ENCODE peak calls at places on chromosomes 13 and 19, in six cellular contexts. V is PC-3, D is ovary, A is endothelial cell of umbilical vein, U is BJ, C is thoracic aorta. E is an unnamed sample.

GRCh38 chr19:39617745-39618144 is 15.4 kb downstream of the LGALS13 start:
- DNase-seq in U (no peak), A (no peak), C (no peak), V (no peak), D (no peak), E (no peak)

GRCh38 chr19:18221815-18222725 is 4.2 kb downstream of the PDE4C start:
- DNase-seq in C (no peak), A (no peak), V (no peak), U (no peak), D (no peak), E (no peak)

GRCh38 chr13:36297259-36297599 is 385 bp downstream of the CCDC169 start:
- DNase-seq in A (no peak), D (peak; percentile 20), V (peak; percentile 15), U (no peak), C (no peak), E (no peak)

GRCh38 chr13:99610702-99611289 is 109.5 kb downstream of the TM9SF2 start:
- DNase-seq in A (no peak), D (no peak), V (no peak), C (no peak), U (no peak), E (no peak)

GRCh38 chr13:102825400-102825799 is 20.4 kb upstream of the ERCC5 start:
- DNase-seq in C (no peak), V (peak; percentile 36), D (no peak), A (no peak), U (no peak), E (no peak)

GRCh38 chr13:113273856-113274590 is 23.0 kb upstream of the LAMP1 start:
- DNase-seq in D (no peak), C (no peak), A (no peak), V (peak; percentile 28), U (peak; percentile 11), E (no peak)

GRCh38 chr19:55441692-55442321 is 1.3 kb downstream of the SHISA7 start:
- DNase-seq in A (no peak), C (no peak), V (no peak), U (no peak), D (no peak), E (no peak)

GRCh38 chr19:16886305-16886880 is 2.4 kb upstream of the F2RL3 start:
- DNase-seq in A (peak; percentile 81), D (peak; percentile 77), U (no peak), V (peak; percentile 54), C (no peak), E (peak; percentile 81)

GRCh38 chr13:37023871-37024270 is 23.3 kb downstream of the EXOSC8 start:
- DNase-seq in C (no peak), D (no peak), V (peak; percentile 24), U (no peak), A (no peak), E (no peak)

GRCh38 chr13:30659980-30660379 is 42.3 kb downstream of the USPL1 start:
- DNase-seq in U (no peak), C (no peak), V (no peak), D (no peak), A (no peak), E (no peak)

GRCh38 chr13:59133903-59134302 is 1029.8 kb downstream of the DIAPH3 start:
- DNase-seq in D (no peak), A (no peak), V (no peak), C (no peak), U (no peak), E (no peak)

GRCh38 chr19:50290011-50290410 is 39.2 kb downstream of the KCNC3 start:
- DNase-seq in D (no peak), U (no peak), C (no peak), V (no peak), A (no peak), E (no peak)

GRCh38 chr19:920051-920857 is 3.1 kb downstream of the KISS1R start:
- DNase-seq in A (no peak), V (peak; percentile 38), D (no peak), C (no peak), U (no peak), E (no peak)

GRCh38 chr19:918152-918437 is 962 bp downstream of the KISS1R start:
- DNase-seq in A (no peak), D (no peak), U (no peak), V (no peak), C (no peak), E (no peak)

GRCh38 chr19:918481-919156 is 1.5 kb downstream of the KISS1R start:
- DNase-seq in C (no peak), A (no peak), D (no peak), U (no peak), V (peak; percentile 19), E (no peak)

GRCh38 chr19:917323-918151 is at the start of gene KISS1R:
- DNase-seq in A (no peak), U (no peak), D (no peak), C (no peak), V (peak; percentile 23), E (no peak)

GRCh38 chr19:919157-920050 is 2.3 kb downstream of the KISS1R start:
- DNase-seq in U (no peak), D (no peak), C (no peak), A (no peak), V (peak; percentile 38), E (no peak)
- H3K27me3 ChIP-seq in U (peaks cover 22% of the 10 kb centered on the region), D (peaks cover 8% of the 10 kb centered on the region), C (peaks cover 9% of the 10 kb centered on the region), A (peaks cover 28% of the 10 kb centered on the region), V (peaks cover 7% of the 10 kb centered on the region), E (peaks cover 16% of the 10 kb centered on the region)

GRCh38 chr19:13652810-13653590 is 111.3 kb upstream of the MRI1 start:
- DNase-seq in U (no peak), V (peak; percentile 20), D (no peak), C (no peak), A (no peak), E (no peak)
- H3K27me3 ChIP-seq in U (no peaks in the 10 kb centered on the region), V (peaks cover 13% of the 10 kb centered on the region), D (no peaks in the 10 kb centered on the region), C (no peaks in the 10 kb centered on the region), A (no peaks in the 10 kb centered on the region), E (no peaks in the 10 kb centered on the region)

DNA sequence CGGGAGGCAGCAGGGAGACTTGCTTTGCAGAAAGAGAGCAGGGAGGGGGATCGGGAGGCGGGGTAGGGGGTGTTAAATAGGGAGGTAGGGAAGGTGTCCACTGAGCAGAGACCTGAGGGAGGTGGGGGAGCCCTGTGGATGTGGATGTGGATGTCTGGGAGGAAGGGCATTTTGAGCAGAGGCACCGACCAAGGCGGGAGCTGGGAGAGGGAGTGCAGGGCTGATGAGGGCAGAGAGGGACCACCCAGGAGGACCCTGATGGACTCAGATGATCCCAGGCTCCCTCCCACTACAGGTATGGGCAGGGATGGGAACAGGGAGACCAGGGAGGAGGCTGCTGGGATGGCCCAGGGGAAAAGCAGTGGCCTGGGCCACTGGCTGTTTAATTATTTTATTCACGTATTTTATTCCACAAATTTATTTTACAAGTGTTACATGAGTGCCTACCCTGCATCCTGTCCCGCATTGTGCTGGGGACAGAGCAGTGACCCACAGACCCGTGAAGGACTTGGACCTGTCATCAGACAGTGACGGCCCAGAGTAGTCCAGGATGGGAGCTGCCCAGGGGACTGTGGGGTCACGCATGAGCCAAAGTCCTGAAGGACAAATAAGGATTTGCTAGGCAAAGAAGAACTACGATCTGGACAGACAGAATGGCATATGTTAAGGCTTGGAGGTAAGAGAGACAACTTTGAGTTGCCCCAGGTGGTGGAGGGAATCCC is 5.3 kb downstream of the GRAMD1A start:
- DNase-seq in V (no peak), U (no peak), D (no peak), C (no peak), A (no peak), E (no peak)
- H3K27me3 ChIP-seq in V (no peaks in the 10 kb centered on the region), U (no peaks in the 10 kb centered on the region), D (no peaks in the 10 kb centered on the region), C (no peaks in the 10 kb centered on the region), A (no peaks in the 10 kb centered on the region), E (no peaks in the 10 kb centered on the region)

DNA sequence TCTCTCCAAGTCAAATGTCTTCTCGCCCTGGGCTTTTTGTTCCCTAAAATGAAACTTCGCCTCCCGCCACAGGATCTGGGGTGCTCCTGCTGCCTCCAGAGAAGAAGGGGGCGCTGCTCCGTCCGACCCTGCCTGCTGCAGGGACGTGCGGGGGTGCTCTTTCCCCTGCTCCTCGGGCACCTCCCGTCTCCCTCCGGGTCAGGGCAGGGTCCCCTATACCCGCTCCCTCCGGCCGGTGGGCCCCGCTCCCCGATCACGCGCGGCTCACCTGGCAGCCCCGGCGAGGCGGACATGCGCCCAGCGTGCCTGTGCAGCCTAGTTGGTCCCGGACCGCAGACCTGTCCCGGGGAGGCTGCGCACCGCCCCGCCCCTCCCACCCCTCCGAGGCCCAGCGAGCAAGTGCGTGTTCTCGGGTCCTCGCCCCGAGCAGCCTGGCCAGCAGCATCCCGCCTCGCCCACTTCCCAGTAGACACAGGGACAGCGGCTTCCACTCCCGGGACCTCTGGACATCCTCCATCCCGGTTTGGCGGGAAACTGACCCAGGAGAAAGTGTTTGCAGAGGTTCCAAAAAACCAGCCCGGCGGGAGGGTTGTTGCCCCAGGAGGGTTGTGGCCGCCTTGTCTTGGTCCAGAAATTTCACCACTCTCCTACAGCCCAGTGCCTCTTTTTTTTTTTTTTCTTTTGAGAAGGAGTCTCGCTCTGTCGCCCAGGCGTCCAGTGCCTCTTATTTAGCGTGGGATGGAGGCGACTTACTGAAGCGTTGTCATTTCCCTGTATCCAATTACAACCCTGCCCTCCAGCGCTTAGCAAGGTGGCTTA is at the start of gene OXGR1:
- DNase-seq in D (no peak), A (no peak), U (no peak), C (no peak), V (no peak), E (no peak)
- H3K27me3 ChIP-seq in D (no peaks in the 10 kb centered on the region), A (peaks cover 48% of the 10 kb centered on the region), U (peaks cover 8% of the 10 kb centered on the region), C (no peaks in the 10 kb centered on the region), V (peaks cover 59% of the 10 kb centered on the region), E (no peaks in the 10 kb centered on the region)

DNA sequence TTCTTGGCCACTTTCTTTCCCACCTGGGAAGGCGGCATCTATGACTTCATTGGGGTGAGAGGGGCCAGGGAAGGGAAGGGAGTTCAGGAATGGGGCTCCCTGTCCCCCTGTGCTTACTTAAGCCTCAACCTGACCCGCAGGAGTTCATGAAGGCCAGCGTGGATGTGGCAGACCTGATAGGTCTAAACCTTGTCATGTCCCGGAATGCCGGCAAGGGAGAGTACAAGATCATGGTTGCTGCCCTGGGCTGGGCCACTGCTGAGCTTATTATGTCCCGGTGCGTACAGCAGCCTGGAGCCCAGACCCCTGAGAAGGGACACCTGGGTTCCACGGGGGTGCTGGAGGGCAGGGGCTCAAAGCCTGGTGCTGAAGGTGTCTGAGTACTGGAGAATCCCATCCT is 1.1 kb downstream of the TMEM147 start:
- DNase-seq in V (no peak), C (no peak), U (no peak), A (no peak), D (no peak), E (no peak)
- H3K27me3 ChIP-seq in V (no peaks in the 10 kb centered on the region), C (no peaks in the 10 kb centered on the region), U (no peaks in the 10 kb centered on the region), A (no peaks in the 10 kb centered on the region), D (no peaks in the 10 kb centered on the region), E (no peaks in the 10 kb centered on the region)

GRCh38 chr13:94664889-94665288 is 47.5 kb downstream of the SOX21 start:
- DNase-seq in A (no peak), D (no peak), U (no peak), C (no peak), V (no peak), E (no peak)
- H3K27me3 ChIP-seq in A (no peaks in the 10 kb centered on the region), D (no peaks in the 10 kb centered on the region), U (peaks cover 25% of the 10 kb centered on the region), C (no peaks in the 10 kb centered on the region), V (no peaks in the 10 kb centered on the region), E (no peaks in the 10 kb centered on the region)

GRCh38 chr19:41604831-41605230 is 22.0 kb downstream of the CEACAM4 start:
- DNase-seq in C (no peak), D (no peak), V (no peak), U (no peak), A (no peak), E (no peak)
- H3K27me3 ChIP-seq in C (no peaks in the 10 kb centered on the region), D (no peaks in the 10 kb centered on the region), V (peaks cover 36% of the 10 kb centered on the region), U (no peaks in the 10 kb centered on the region), A (peaks cover 12% of the 10 kb centered on the region), E (no peaks in the 10 kb centered on the region)